ENCODE peak calls at places on chromosomes 5 and 9, in six cellular contexts. H is mammary epithelial cell, B is endothelial cell of umbilical vein, N is fibroblast of lung, G is H1, P is neural progenitor cell. T is an unnamed sample.

GRCh38 chr5:38078161-38078560 is 180.2 kb upstream of the EGFLAM start:
- DNase-seq in H (peak; percentile 6), B (no peak), N (peak; percentile 17), G (no peak), P (no peak), T (no peak)

GRCh38 chr9:87505869-87506678 is 8.4 kb downstream of the DAPK1 start:
- DNase-seq in H (no peak), B (no peak), N (no peak), G (no peak), P (no peak), T (no peak)

GRCh38 chr9:107983762-107984161 is 494.2 kb upstream of the KLF4 start:
- DNase-seq in H (no peak), B (no peak), N (no peak), G (no peak), P (no peak), T (no peak)

GRCh38 chr5:3155029-3155428 is 403.6 kb upstream of the IRX2 start:
- DNase-seq in H (no peak), B (no peak), N (no peak), G (no peak), P (no peak), T (no peak)

GRCh38 chr5:179731791-179732411 is 721 bp upstream of the MAML1 start:
- DNase-seq in H (peak; percentile 87), B (no peak), N (peak; percentile 91), G (no peak), P (no peak), T (peak; percentile 48)

GRCh38 chr5:172496671-172497371 is 42.5 kb upstream of the SH3PXD2B start:
- DNase-seq in H (no peak), B (peak; percentile 43), N (no peak), G (no peak), P (no peak), T (no peak)

GRCh38 chr5:6586647-6587042 is 46.2 kb downstream of the NSUN2 start:
- DNase-seq in H (no peak), B (no peak), N (no peak), G (no peak), P (no peak), T (no peak)

GRCh38 chr9:88711719-88712118 is 176.7 kb downstream of the NXNL2 start:
- DNase-seq in H (no peak), B (no peak), N (no peak), G (no peak), P (no peak), T (no peak)

GRCh38 chr5:82405166-82405565 is 127.0 kb upstream of the RPS23 start:
- DNase-seq in H (peak; percentile 83), B (peak; percentile 77), N (peak; percentile 62), G (no peak), P (no peak), T (no peak)

GRCh38 chr5:173886157-173886556 is 2.0 kb upstream of the CPEB4 start:
- DNase-seq in H (no peak), B (no peak), N (no peak), G (no peak), P (no peak), T (no peak)

GRCh38 chr5:53403758-53404157 is 76.7 kb upstream of the FST start:
- DNase-seq in H (no peak), B (no peak), N (peak; percentile 54), G (no peak), P (no peak), T (no peak)

GRCh38 chr5:144369001-144369400 is 198.3 kb downstream of the KCTD16 start:
- DNase-seq in H (no peak), B (no peak), N (no peak), G (no peak), P (no peak), T (no peak)

GRCh38 chr5:134070648-134070978 is 43.9 kb upstream of the TCF7 start:
- DNase-seq in H (peak; percentile 69), B (no peak), N (no peak), G (no peak), P (no peak), T (peak; percentile 80)

GRCh38 chr9:13817754-13818278 is 496.1 kb downstream of the NFIB start:
- DNase-seq in H (no peak), B (no peak), N (no peak), G (no peak), P (no peak), T (no peak)

GRCh38 chr5:75050415-75050814 is 1.9 kb downstream of the GCNT4 start:
- DNase-seq in H (no peak), B (peak; percentile 3), N (peak; percentile 21), G (no peak), P (peak; percentile 71), T (no peak)

GRCh38 chr9:129878253-129878652 is 43.0 kb downstream of the USP20 start:
- DNase-seq in H (no peak), B (no peak), N (no peak), G (no peak), P (no peak), T (no peak)

GRCh38 chr5:155906046-155906445 is 420.9 kb upstream of the SGCD start:
- DNase-seq in H (no peak), B (no peak), N (no peak), G (no peak), P (no peak), T (no peak)

GRCh38 chr5:45205403-45205961 is 396.7 kb downstream of the MRPS30 start:
- DNase-seq in H (no peak), B (no peak), N (no peak), G (peak; percentile 75), P (no peak), T (no peak)

GRCh38 chr9:311837-312236 is 97.2 kb downstream of the DOCK8 start:
- DNase-seq in H (no peak), B (no peak), N (no peak), G (no peak), P (no peak), T (no peak)

GRCh38 chr5:172646716-172647285 is 5.7 kb downstream of the NEURL1B start:
- DNase-seq in H (no peak), B (no peak), N (no peak), G (no peak), P (peak; percentile 75), T (no peak)

GRCh38 chr5:113119271-113119924 is 142.8 kb downstream of the DCP2 start:
- DNase-seq in H (no peak), B (peak; percentile 16), N (peak; percentile 42), G (no peak), P (no peak), T (no peak)

GRCh38 chr9:123511326-123511974 is 155.5 kb downstream of the CRB2 start:
- DNase-seq in H (no peak), B (no peak), N (no peak), G (no peak), P (no peak), T (no peak)

GRCh38 chr5:81530919-81531318 is 137.0 kb upstream of the ACOT12 start:
- DNase-seq in H (peak; percentile 20), B (no peak), N (no peak), G (no peak), P (no peak), T (no peak)

GRCh38 chr5:10106285-10106684 is 143.4 kb downstream of the ATPSCKMT start:
- DNase-seq in H (no peak), B (no peak), N (no peak), G (no peak), P (no peak), T (no peak)

GRCh38 chr5:173919443-173919842 is 31.3 kb downstream of the CPEB4 start:
- DNase-seq in H (peak; percentile 66), B (peak; percentile 92), N (no peak), G (no peak), P (no peak), T (peak; percentile 88)

GRCh38 chr9:70880523-70880922 is 240.9 kb downstream of the TRPM3 start:
- DNase-seq in H (no peak), B (no peak), N (no peak), G (no peak), P (peak; percentile 29), T (no peak)

GRCh38 chr5:89343666-89344065 is 460.7 kb upstream of the MEF2C start:
- DNase-seq in H (peak; percentile 8), B (peak; percentile 8), N (no peak), G (no peak), P (no peak), T (no peak)

GRCh38 chr9:131516930-131517329 is 14.1 kb downstream of the UCK1 start:
- DNase-seq in H (no peak), B (no peak), N (no peak), G (no peak), P (no peak), T (no peak)
- H3K27ac ChIP-seq in H (no peak overlapping the region), B (no peak overlapping the region), N (no peak overlapping the region), G (no peak overlapping the region), P (no peak overlapping the region), T (no peak overlapping the region)

GRCh38 chr5:51843893-51844292 is 460.6 kb downstream of the ISL1 start:
- DNase-seq in H (no peak), B (no peak), N (no peak), G (no peak), P (no peak), T (no peak)
- H3K4me2 ChIP-seq in H (no peak overlapping the region), B (no peak overlapping the region), N (no peak overlapping the region), G (no peak overlapping the region), P (no peak overlapping the region), T (no peak overlapping the region)

DNA sequence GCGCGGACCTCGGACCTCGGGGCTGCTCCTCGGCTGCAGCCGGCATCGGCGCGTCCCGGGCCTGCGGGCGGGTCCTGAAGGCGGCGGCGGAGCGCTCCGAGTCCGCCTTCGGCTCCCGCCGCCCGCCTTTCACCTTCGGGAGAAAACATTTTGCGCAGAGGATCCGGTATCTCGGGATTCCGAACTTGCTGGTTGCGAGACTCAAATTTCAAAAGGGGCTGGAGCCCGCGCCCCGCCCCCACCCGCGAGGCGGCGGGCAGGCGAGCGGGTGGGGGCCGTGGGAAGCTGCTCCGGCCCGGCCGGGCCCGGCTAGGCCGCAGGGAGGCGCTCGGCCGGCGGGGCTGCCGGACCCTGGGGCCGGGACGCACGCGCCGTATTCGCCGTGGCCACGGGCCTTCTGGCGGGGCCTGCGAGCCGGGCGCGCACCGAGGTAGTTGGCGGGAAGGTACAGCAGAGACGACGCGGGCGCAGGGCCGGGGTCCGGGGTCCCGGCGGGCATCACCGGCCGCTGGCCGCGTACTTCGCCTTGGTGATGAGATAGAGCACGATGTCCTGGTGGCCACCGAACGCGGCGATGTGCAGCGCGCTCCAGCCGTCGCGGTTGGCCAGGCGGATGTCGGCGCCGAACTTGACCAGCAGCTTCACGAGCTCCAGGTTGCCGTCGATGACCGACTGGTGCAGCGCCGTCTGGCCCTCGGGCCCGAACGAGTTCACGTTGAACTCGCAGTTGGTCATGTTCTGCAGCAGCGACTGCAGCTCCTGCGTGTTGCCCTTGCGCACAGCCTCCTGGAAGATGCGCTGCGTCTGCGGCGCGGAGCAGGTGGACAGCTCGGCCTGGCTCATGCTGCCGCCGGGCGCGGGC is 754 bp downstream of the NRARP start:
- DNase-seq in H (peak; percentile 58), B (peak; percentile 63), N (peak; percentile 36), G (no peak), P (peak; percentile 91), T (peak; percentile 57)
- TF ChIP-seq EZH2 in H (peak; percentile 48), B (no peak), N (peak; percentile 62), G (no peak), P (peak; percentile 36), T (no peak)

GRCh38 chr9:90457386-90458080 is 185.1 kb downstream of the DIRAS2 start:
- DNase-seq in H (no peak), B (no peak), N (no peak), G (no peak), P (no peak), T (no peak)

GRCh38 chr9:90459321-90459720 is 183.3 kb downstream of the DIRAS2 start:
- DNase-seq in H (no peak), B (no peak), N (no peak), G (no peak), P (no peak), T (no peak)

GRCh38 chr9:90455316-90455715 is 187.3 kb downstream of the DIRAS2 start:
- DNase-seq in H (no peak), B (no peak), N (no peak), G (no peak), P (no peak), T (no peak)

GRCh38 chr9:90460220-90460619 is 182.4 kb downstream of the DIRAS2 start:
- DNase-seq in H (no peak), B (no peak), N (no peak), G (no peak), P (peak; percentile 54), T (no peak)

GRCh38 chr9:90458485-90458884 is 184.1 kb downstream of the DIRAS2 start:
- DNase-seq in H (no peak), B (no peak), N (no peak), G (no peak), P (peak; percentile 27), T (peak; percentile 24)
- H3K27ac ChIP-seq in H (no peak overlapping the region), B (no peak overlapping the region), N (no peak overlapping the region), G (no peak overlapping the region), P (no peak overlapping the region), T (no peak overlapping the region)

T was measured in PC-9.